ENCODE peak calls at places on chromosomes 13 and 19, in ten cellular contexts. X is PC-3; G is bronchial epithelial cell; B is T-helper 2 cell; E is nephron progenitor cell; T is ecto neural progenitor cell; C is T-helper 17 cell; R is stimulated activated CD8-positive, alpha-beta memory T cell treated with anti-CD3 and anti-CD28 coated beads, Interleukin-15, amount 100 ng/mL, for 48 hours; D is fibroblast of gingiva; A is omental fat pad. L is an unnamed sample.

GRCh38 chr19:45876411-45877197 is 9.3 kb downstream of the IRF2BP1 start:
- DNase-seq in T (peak), D (no peak), A (no peak), R (no peak), B (no peak), G (no peak), X (no peak), E (peak), C (no peak), L (no peak)

GRCh38 chr13:43085545-43085944 is 62.2 kb downstream of the DNAJC15 start:
- DNase-seq in E (no peak), C (no peak), B (no peak), T (no peak), G (peak), A (no peak), R (no peak), X (peak), D (peak), L (no peak)

GRCh38 chr13:39536906-39537305 is 66.1 kb downstream of the LHFPL6 start:
- DNase-seq in D (no peak), R (no peak), C (no peak), B (no peak), G (no peak), X (no peak), T (no peak), E (no peak), A (no peak), L (no peak)

GRCh38 chr13:35530147-35530546 is 53.7 kb upstream of the MAB21L1 start:
- DNase-seq in D (no peak), R (no peak), T (no peak), X (no peak), C (no peak), A (no peak), B (no peak), E (no peak), G (no peak), L (no peak)

GRCh38 chr13:103218253-103218652 is 152.0 kb upstream of the SLC10A2 start:
- DNase-seq in T (no peak), E (no peak), D (no peak), X (peak), G (peak), C (no peak), B (no peak), A (no peak), R (no peak), L (no peak)

GRCh38 chr13:32881074-32881791 is 135.0 kb upstream of the KL start:
- DNase-seq in B (no peak), T (no peak), G (peak), R (no peak), A (no peak), D (no peak), E (no peak), C (no peak), X (peak), L (no peak)

GRCh38 chr19:55146078-55146647 is 2.8 kb downstream of the TNNT1 start:
- DNase-seq in R (no peak), X (peak), A (no peak), C (no peak), E (peak), D (no peak), B (no peak), G (no peak), T (no peak), L (no peak)

GRCh38 chr19:10206226-10206873 is 11.6 kb upstream of the DNMT1 start:
- DNase-seq in A (no peak), E (no peak), D (peak), R (no peak), G (no peak), T (no peak), X (peak), C (no peak), B (no peak), L (no peak)

GRCh38 chr13:48818495-48818961 is 157.2 kb upstream of the FNDC3A start:
- DNase-seq in A (no peak), R (no peak), T (no peak), B (no peak), E (peak), G (peak), D (peak), C (no peak), X (peak), L (no peak)

GRCh38 chr13:89925107-89925506 is 1422.4 kb upstream of the MIR17HG start:
- DNase-seq in C (no peak), D (peak), T (no peak), X (peak), B (no peak), A (no peak), G (peak), E (peak), R (no peak), L (no peak)

GRCh38 chr19:392375-392970 is 16.5 kb downstream of the C2CD4C start:
- DNase-seq in T (no peak), E (no peak), C (no peak), A (no peak), B (no peak), G (no peak), D (no peak), R (no peak), X (no peak), L (no peak)

GRCh38 chr19:18506101-18506534 is 15.8 kb downstream of the ELL start:
- DNase-seq in C (no peak), X (no peak), A (no peak), E (no peak), B (no peak), T (no peak), G (no peak), D (no peak), R (no peak), L (no peak)

GRCh38 chr13:21674271-21675009 is 3.6 kb downstream of the FGF9 start:
- DNase-seq in X (no peak), E (peak), R (no peak), B (no peak), D (no peak), G (no peak), C (no peak), T (peak), A (no peak), L (no peak)

GRCh38 chr19:54096642-54097106 is 3.9 kb downstream of the OSCAR start:
- DNase-seq in E (no peak), G (peak), T (no peak), D (peak), C (no peak), A (no peak), X (peak), R (no peak), B (no peak), L (no peak)

GRCh38 chr19:38384209-38385027 is 3.4 kb downstream of the GGN start:
- DNase-seq in A (no peak), G (no peak), T (peak), X (peak), D (no peak), C (no peak), E (no peak), R (no peak), B (no peak), L (no peak)

GRCh38 chr19:31332096-31332495 is 17.1 kb downstream of the TSHZ3 start:
- DNase-seq in G (no peak), C (no peak), E (no peak), D (peak), T (no peak), A (no peak), B (no peak), R (no peak), X (no peak), L (no peak)

L was measured in GOT3.